ENCODE peak calls at places on chromosome 18, in nine cellular contexts. P, Y, F, N, E, R, X, L and K are unnamed samples.

GRCh38 chr18:32769242-32770180 is 3.3 kb downstream of the KLHL14 start:
- DNase-seq in X (no peak), L (peak), P (no peak), R (no peak), N (no peak), E (no peak), Y (no peak), F (no peak), K (no peak)

GRCh38 chr18:39318008-39318407 is 1752.4 kb upstream of the CELF4 start:
- DNase-seq in N (no peak), R (no peak), P (no peak), Y (no peak), L (no peak), X (no peak), E (no peak), F (no peak), K (no peak)

GRCh38 chr18:58044370-58045264 is 591 bp downstream of the NEDD4L start:
- DNase-seq in N (peak), X (peak), Y (peak), F (peak), P (peak), L (no peak), E (no peak), R (peak), K (peak)

GRCh38 chr18:48330016-48330991 is 78.9 kb downstream of the ZBTB7C start:
- DNase-seq in E (peak), R (no peak), N (no peak), P (no peak), Y (peak), X (no peak), L (no peak), F (no peak), K (no peak)

GRCh38 chr18:44130365-44130942 is 550.2 kb upstream of the SETBP1 start:
- DNase-seq in F (no peak), L (peak), R (no peak), N (no peak), P (no peak), Y (peak), X (no peak), E (peak), K (no peak)

GRCh38 chr18:35939166-35939565 is 33.3 kb upstream of the RMP24 start:
- DNase-seq in L (no peak), Y (no peak), P (no peak), N (no peak), F (no peak), R (no peak), E (no peak), X (no peak), K (no peak)

GRCh38 chr18:75200644-75201272 is 8.2 kb downstream of the PTGR3 start:
- DNase-seq in E (no peak), Y (peak), P (no peak), R (no peak), N (no peak), X (no peak), F (no peak), L (no peak), K (no peak)

GRCh38 chr18:37332764-37333420 is 232.7 kb downstream of the CELF4 start:
- DNase-seq in Y (no peak), E (no peak), X (no peak), N (no peak), F (no peak), P (no peak), R (no peak), L (no peak), K (no peak)

GRCh38 chr18:40215981-40216380 is 1739.1 kb upstream of the PIK3C3 start:
- DNase-seq in F (no peak), L (no peak), X (no peak), E (no peak), P (no peak), Y (no peak), R (no peak), N (no peak), K (no peak)

GRCh38 chr18:39454866-39455265 is 1889.3 kb upstream of the CELF4 start:
- DNase-seq in L (no peak), P (no peak), N (no peak), F (no peak), Y (no peak), E (no peak), X (no peak), R (no peak), K (no peak)

GRCh38 chr18:47323158-47323557 is 71.7 kb upstream of the SKOR2 start:
- DNase-seq in E (no peak), N (no peak), R (no peak), F (no peak), X (no peak), Y (peak), P (peak), L (no peak), K (no peak)

GRCh38 chr18:45059695-45060094 is 379.0 kb downstream of the SETBP1 start:
- DNase-seq in P (no peak), R (no peak), N (no peak), E (peak), Y (peak), X (no peak), L (no peak), F (no peak), K (no peak)

GRCh38 chr18:10715791-10716190 is 190.0 kb downstream of the NAPG start:
- DNase-seq in L (no peak), F (no peak), E (peak), Y (peak), R (no peak), X (no peak), N (no peak), P (no peak), K (no peak)

GRCh38 chr18:12768622-12769021 is 65.8 kb downstream of the PSMG2 start:
- DNase-seq in E (no peak), F (no peak), L (no peak), N (no peak), X (no peak), R (no peak), P (no peak), Y (peak), K (no peak)

GRCh38 chr18:644395-645004 is 13.0 kb upstream of the TYMS start:
- DNase-seq in P (peak), N (no peak), E (no peak), F (peak), R (no peak), L (no peak), X (no peak), Y (no peak), K (no peak)

GRCh38 chr18:2169656-2170055 is 401.6 kb downstream of the METTL4 start:
- DNase-seq in L (no peak), E (no peak), F (no peak), P (no peak), N (no peak), R (no peak), Y (peak), X (no peak), K (no peak)

GRCh38 chr18:55323051-55323994 is 264.7 kb downstream of the TCF4 start:
- DNase-seq in L (no peak), X (no peak), N (no peak), R (peak), E (no peak), P (no peak), Y (peak), F (no peak), K (no peak)

GRCh38 chr18:10405014-10405493 is 49.4 kb upstream of the APCDD1 start:
- DNase-seq in P (no peak), Y (no peak), R (no peak), F (no peak), N (no peak), E (no peak), X (no peak), L (no peak), K (no peak)

GRCh38 chr18:41732371-41732770 is 222.7 kb upstream of the PIK3C3 start:
- DNase-seq in E (no peak), P (no peak), R (no peak), L (no peak), Y (no peak), N (no peak), F (no peak), X (no peak), K (no peak)

GRCh38 chr18:63233334-63233733 is 86.2 kb downstream of the BCL2 start:
- DNase-seq in N (no peak), P (no peak), R (no peak), Y (no peak), F (no peak), L (no peak), E (no peak), X (no peak), K (no peak)

GRCh38 chr18:73962251-73962650 is 185.4 kb downstream of the FBXO15 start:
- DNase-seq in P (no peak), E (no peak), F (no peak), L (peak), N (no peak), X (no peak), Y (peak), R (no peak), K (no peak)

GRCh38 chr18:42525905-42526304 is 570.9 kb downstream of the PIK3C3 start:
- DNase-seq in E (no peak), X (no peak), F (no peak), L (no peak), R (no peak), Y (no peak), P (no peak), N (no peak), K (no peak)

GRCh38 chr18:34710430-34711386 is 610 bp downstream of the DTNA start:
- DNase-seq in E (peak), N (no peak), P (no peak), L (no peak), R (no peak), F (no peak), Y (peak), X (peak), K (no peak)

GRCh38 chr18:63198098-63198760 is 121.3 kb downstream of the BCL2 start:
- DNase-seq in X (no peak), P (peak), L (no peak), R (no peak), E (no peak), Y (no peak), N (no peak), F (no peak), K (no peak)

GRCh38 chr18:48623468-48624220 is 84.8 kb downstream of the CTIF start:
- DNase-seq in X (no peak), F (no peak), P (no peak), E (peak), N (no peak), L (no peak), R (no peak), Y (peak), K (no peak)